ENCODE peak calls at places on chromosomes 1 and 21, in nine cellular contexts. Z is lower lobe of right lung; C is CD8-positive, alpha-beta T cell; W is fibroblast of lung; X is aorta; D is hepatocyte; U is colonic mucosa; S is naive thymus-derived CD4-positive, alpha-beta T cell; R is left lung. L is an unnamed sample.

GRCh38 chr1:85087659-85088407 is 39.5 kb upstream of the MCOLN3 start:
- DNase-seq in Z (no peak), X (no peak), C (no peak), W (no peak), U (no peak), R (no peak), D (no peak), S (no peak), L (no peak)

GRCh38 chr1:1304331-1305299 is 3.1 kb downstream of the ACAP3 start:
- DNase-seq in S (no peak), D (peak), C (no peak), W (peak), R (no peak), U (peak), Z (peak), X (peak), L (peak)

GRCh38 chr1:95451054-95451453 is 217.0 kb downstream of the RWDD3 start:
- DNase-seq in U (no peak), Z (no peak), D (no peak), S (no peak), X (no peak), R (no peak), C (no peak), W (no peak), L (no peak)

GRCh38 chr1:209702832-209703231 is 1.8 kb upstream of the HSD11B1 start:
- DNase-seq in U (no peak), S (no peak), C (no peak), D (no peak), X (no peak), Z (no peak), R (no peak), W (no peak), L (no peak)

GRCh38 chr1:200558866-200559459 is 61.6 kb downstream of the KIF14 start:
- DNase-seq in U (no peak), X (no peak), W (peak), S (no peak), R (no peak), D (peak), Z (no peak), C (no peak), L (no peak)

GRCh38 chr1:3668585-3669300 is 16.4 kb downstream of the TP73 start:
- DNase-seq in W (peak), X (peak), S (no peak), C (no peak), D (peak), U (peak), Z (peak), R (peak), L (peak)

GRCh38 chr1:229843627-229844238 is 217.7 kb downstream of the URB2 start:
- DNase-seq in R (no peak), U (peak), C (no peak), S (no peak), Z (no peak), W (peak), X (peak), D (peak), L (peak)

GRCh38 chr1:209708297-209708696 is 3.7 kb downstream of the HSD11B1 start:
- DNase-seq in W (no peak), D (no peak), X (no peak), U (no peak), R (no peak), C (no peak), S (no peak), Z (no peak), L (no peak)

GRCh38 chr1:159161001-159161718 is 10.3 kb upstream of the CADM3 start:
- DNase-seq in W (peak), U (peak), C (peak), X (peak), S (peak), R (no peak), Z (peak), D (peak), L (peak)

GRCh38 chr1:31936278-31936965 is 1.7 kb downstream of the PTP4A2 start:
- DNase-seq in R (no peak), S (no peak), D (peak), Z (no peak), U (no peak), X (no peak), W (peak), C (no peak), L (peak)

GRCh38 chr1:2596530-2597333 is 10.2 kb downstream of the PRXL2B start:
- DNase-seq in S (no peak), Z (no peak), R (peak), X (peak), D (no peak), C (no peak), U (no peak), W (no peak), L (no peak)

GRCh38 chr21:16517380-16517779 is 787.6 kb downstream of the USP25 start:
- DNase-seq in U (no peak), R (no peak), C (no peak), X (no peak), D (no peak), Z (no peak), S (no peak), W (no peak), L (no peak)

GRCh38 chr21:30268608-30269197 is 14.0 kb downstream of the KRTAP24-1 start:
- DNase-seq in W (no peak), X (no peak), Z (no peak), D (peak), U (peak), R (no peak), S (no peak), C (no peak), L (no peak)

GRCh38 chr1:196797891-196798290 is 21.6 kb upstream of the CFHR1 start:
- DNase-seq in U (no peak), S (no peak), W (no peak), R (no peak), Z (no peak), X (no peak), D (no peak), C (no peak), L (no peak)

GRCh38 chr21:39676054-39676771 is 63.5 kb downstream of the B3GALT5 start:
- DNase-seq in C (no peak), S (no peak), R (no peak), Z (no peak), X (no peak), U (no peak), D (peak), W (no peak), L (no peak)

GRCh38 chr21:40388046-40388445 is 458.9 kb downstream of the DSCAM start:
- DNase-seq in U (no peak), W (no peak), S (no peak), D (no peak), X (no peak), R (no peak), C (no peak), Z (no peak), L (no peak)

GRCh38 chr1:215987092-215987855 is 420.2 kb downstream of the KCTD3 start:
- DNase-seq in C (no peak), R (no peak), U (no peak), D (peak), S (no peak), Z (no peak), W (no peak), X (no peak), L (no peak)

GRCh38 chr1:31657020-31657804 is 12.5 kb upstream of the PEF1 start:
- DNase-seq in Z (no peak), X (no peak), S (no peak), W (no peak), R (no peak), U (no peak), C (no peak), D (no peak), L (no peak)

GRCh38 chr21:16186742-16187141 is 457.0 kb downstream of the USP25 start:
- DNase-seq in X (no peak), D (no peak), W (no peak), C (no peak), S (no peak), U (no peak), Z (no peak), R (no peak), L (no peak)

GRCh38 chr21:39538453-39539042 is 74.2 kb upstream of the B3GALT5 start:
- DNase-seq in S (no peak), R (no peak), W (no peak), X (no peak), Z (no peak), C (no peak), D (no peak), U (no peak), L (no peak)

GRCh38 chr1:8021676-8022266 is 4.3 kb downstream of the ERRFI1 start:
- DNase-seq in C (no peak), S (no peak), X (no peak), U (no peak), D (no peak), R (no peak), W (peak), Z (no peak), L (no peak)

GRCh38 chr1:8017495-8018310 is 8.4 kb downstream of the ERRFI1 start:
- DNase-seq in C (no peak), S (no peak), R (no peak), W (peak), D (peak), X (no peak), Z (no peak), U (peak), L (no peak)

GRCh38 chr1:8020032-8020431 is 6.1 kb downstream of the ERRFI1 start:
- DNase-seq in U (peak), W (peak), X (no peak), R (no peak), Z (no peak), D (peak), S (no peak), C (no peak), L (peak)

GRCh38 chr1:8018492-8019228 is 7.4 kb downstream of the ERRFI1 start:
- DNase-seq in W (peak), U (no peak), D (no peak), R (no peak), C (no peak), X (no peak), S (no peak), Z (no peak), L (no peak)

GRCh38 chr1:8019229-8019620 is 6.9 kb downstream of the ERRFI1 start:
- DNase-seq in X (no peak), S (no peak), W (peak), Z (no peak), C (no peak), U (no peak), R (no peak), D (no peak), L (no peak)
- H3K4me3 ChIP-seq in X (no peak), S (no peak), W (no peak), Z (no peak), C (no peak), U (no peak), R (no peak), D (no peak), L (no peak)

GRCh38 chr1:155012052-155012546 is 9.5 kb downstream of the ZBTB7B start:
- DNase-seq in X (peak), U (peak), C (no peak), W (peak), R (no peak), Z (peak), S (no peak), D (peak), L (peak)
- H3K4me3 ChIP-seq in X (no peak), U (no peak), C (no peak), W (no peak), R (no peak), Z (no peak), S (peak), D (no peak), L (no peak)

GRCh38 chr1:158017800-158018595 is 24.6 kb downstream of the KIRREL1 start:
- DNase-seq in R (no peak), W (no peak), D (no peak), C (no peak), X (no peak), S (no peak), Z (no peak), U (no peak), L (no peak)

GRCh38 chr1:158016651-158017335 is 23.3 kb downstream of the KIRREL1 start:
- DNase-seq in D (no peak), U (no peak), Z (no peak), R (no peak), S (no peak), C (no peak), W (no peak), X (no peak), L (no peak)

GRCh38 chr1:158020877-158021630 is 27.6 kb downstream of the KIRREL1 start:
- DNase-seq in C (no peak), X (no peak), R (no peak), W (no peak), D (no peak), Z (no peak), S (no peak), U (no peak), L (no peak)

GRCh38 chr1:158021721-158022120 is 28.3 kb downstream of the KIRREL1 start:
- DNase-seq in W (no peak), Z (no peak), X (no peak), S (no peak), D (no peak), R (no peak), C (no peak), U (peak), L (no peak)

GRCh38 chr1:158019177-158019868 is 25.9 kb downstream of the KIRREL1 start:
- DNase-seq in U (no peak), Z (no peak), W (peak), C (no peak), S (no peak), R (no peak), D (peak), X (peak), L (no peak)
- H3K4me3 ChIP-seq in U (no peak), Z (peak), W (peak), C (no peak), S (no peak), R (no peak), D (no peak), X (no peak), L (no peak)

GRCh38 chr1:27010226-27010994 is 2.2 kb downstream of the TENT5B start:
- DNase-seq in U (no peak), C (no peak), R (no peak), Z (no peak), X (no peak), W (no peak), S (no peak), D (peak), L (no peak)

GRCh38 chr1:27011976-27012563 is 580 bp downstream of the TENT5B start:
- DNase-seq in Z (no peak), U (no peak), X (peak), C (no peak), D (no peak), R (no peak), S (no peak), W (no peak), L (no peak)

GRCh38 chr1:27007909-27008582 is 4.6 kb downstream of the TENT5B start:
- DNase-seq in D (peak), X (no peak), U (peak), W (no peak), S (no peak), R (peak), C (no peak), Z (peak), L (no peak)

GRCh38 chr1:27011058-27011764 is 1.4 kb downstream of the TENT5B start:
- DNase-seq in X (peak), R (peak), Z (peak), S (no peak), U (no peak), W (peak), C (no peak), D (peak), L (no peak)

DNA sequence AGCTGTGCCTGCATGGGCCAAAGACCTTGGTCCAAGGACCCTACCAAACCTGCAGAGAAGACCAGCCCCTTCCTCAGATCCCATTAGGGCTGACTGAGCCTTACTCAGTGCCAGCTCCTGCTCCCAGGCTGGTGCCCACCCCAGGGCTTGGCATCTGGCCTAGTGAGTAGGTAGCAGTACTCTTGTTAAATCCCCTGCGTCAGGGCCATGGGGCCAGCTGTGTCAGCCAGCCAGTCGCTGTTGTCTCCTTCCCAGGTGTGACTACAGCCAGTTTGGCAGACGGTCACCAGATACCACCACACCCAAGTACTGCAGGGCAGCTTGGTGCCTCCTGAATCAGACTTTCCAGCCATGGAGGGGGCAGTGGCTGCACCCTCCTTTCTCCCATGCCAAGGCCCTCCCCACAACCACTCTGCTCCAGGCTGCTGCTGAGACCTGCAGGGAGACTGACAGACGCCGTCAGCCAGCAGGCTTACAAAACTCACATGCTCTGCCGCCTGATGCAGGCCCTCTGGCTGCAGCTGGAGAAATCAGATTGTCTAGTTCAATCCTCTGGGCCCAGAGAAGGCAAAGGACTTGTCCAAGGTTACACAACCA is 3.0 kb downstream of the TENT5B start:
- DNase-seq in Z (peak), W (no peak), X (peak), D (peak), S (no peak), C (no peak), U (peak), R (no peak), L (no peak)
- H3K4me3 ChIP-seq in Z (peak), W (no peak), X (peak), D (no peak), S (no peak), C (no peak), U (no peak), R (no peak), L (no peak)

GRCh38 chr1:28789412-28789811 is 22.6 kb upstream of the OPRD1 start:
- DNase-seq in X (no peak), U (no peak), D (no peak), R (no peak), S (no peak), Z (no peak), W (no peak), C (no peak), L (no peak)

GRCh38 chr1:28790384-28791035 is 21.5 kb upstream of the OPRD1 start:
- DNase-seq in X (no peak), R (no peak), C (no peak), S (no peak), U (no peak), W (no peak), D (no peak), Z (no peak), L (no peak)

GRCh38 chr1:28792644-28793121 is 19.3 kb upstream of the OPRD1 start:
- DNase-seq in Z (no peak), U (no peak), S (no peak), X (no peak), R (no peak), W (no peak), D (no peak), C (no peak), L (no peak)

GRCh38 chr1:28789816-28790215 is 22.2 kb upstream of the OPRD1 start:
- DNase-seq in U (no peak), D (no peak), R (no peak), X (no peak), Z (no peak), W (no peak), S (no peak), C (no peak), L (no peak)
- H3K4me3 ChIP-seq in U (no peak), D (no peak), R (no peak), X (no peak), Z (no peak), W (no peak), S (no peak), C (no peak), L (no peak)

GRCh38 chr1:235892080-235892670 is 25.5 kb upstream of the LYST start:
- DNase-seq in W (no peak), R (no peak), X (no peak), S (no peak), C (no peak), U (no peak), Z (no peak), D (no peak), L (no peak)

GRCh38 chr1:235893840-235894239 is 27.1 kb upstream of the LYST start:
- DNase-seq in W (no peak), Z (no peak), D (peak), S (no peak), X (no peak), R (no peak), C (no peak), U (peak), L (no peak)

GRCh38 chr1:235887676-235888075 is 21.0 kb upstream of the LYST start:
- DNase-seq in S (no peak), Z (no peak), R (no peak), D (no peak), U (no peak), X (no peak), C (no peak), W (no peak), L (no peak)

GRCh38 chr1:235888119-235888643 is 21.5 kb upstream of the LYST start:
- DNase-seq in S (peak), W (no peak), U (no peak), X (no peak), R (no peak), C (peak), D (no peak), Z (no peak), L (no peak)

GRCh38 chr1:235892734-235893413 is 26.2 kb upstream of the LYST start:
- DNase-seq in D (no peak), X (no peak), W (no peak), U (no peak), Z (no peak), R (no peak), S (no peak), C (no peak), L (no peak)
- H3K4me3 ChIP-seq in D (no peak), X (no peak), W (no peak), U (no peak), Z (no peak), R (no peak), S (no peak), C (no peak), L (no peak)

GRCh38 chr1:9920606-9921005 is 10.5 kb upstream of the CTNNBIP1 start:
- DNase-seq in S (no peak), D (no peak), C (no peak), W (no peak), Z (no peak), R (no peak), U (no peak), X (no peak), L (no peak)
- H3K4me3 ChIP-seq in S (no peak), D (no peak), C (no peak), W (no peak), Z (no peak), R (no peak), U (no peak), X (no peak), L (no peak)

GRCh38 chr1:43302226-43302625 is 1.4 kb downstream of the TIE1 start:
- DNase-seq in X (no peak), W (no peak), D (no peak), S (no peak), R (no peak), Z (no peak), C (no peak), U (no peak), L (no peak)

GRCh38 chr1:43298055-43298454 is 2.7 kb upstream of the TIE1 start:
- DNase-seq in R (no peak), U (no peak), W (no peak), D (no peak), X (no peak), S (no peak), Z (no peak), C (no peak), L (no peak)

GRCh38 chr1:43302721-43303476 is 2.1 kb downstream of the TIE1 start:
- DNase-seq in W (no peak), C (no peak), U (peak), Z (peak), X (peak), R (no peak), D (peak), S (no peak), L (peak)

GRCh38 chr1:43299101-43299500 is 1.7 kb upstream of the TIE1 start:
- DNase-seq in D (no peak), C (no peak), X (no peak), Z (no peak), W (no peak), R (no peak), S (no peak), U (no peak), L (no peak)

DNA sequence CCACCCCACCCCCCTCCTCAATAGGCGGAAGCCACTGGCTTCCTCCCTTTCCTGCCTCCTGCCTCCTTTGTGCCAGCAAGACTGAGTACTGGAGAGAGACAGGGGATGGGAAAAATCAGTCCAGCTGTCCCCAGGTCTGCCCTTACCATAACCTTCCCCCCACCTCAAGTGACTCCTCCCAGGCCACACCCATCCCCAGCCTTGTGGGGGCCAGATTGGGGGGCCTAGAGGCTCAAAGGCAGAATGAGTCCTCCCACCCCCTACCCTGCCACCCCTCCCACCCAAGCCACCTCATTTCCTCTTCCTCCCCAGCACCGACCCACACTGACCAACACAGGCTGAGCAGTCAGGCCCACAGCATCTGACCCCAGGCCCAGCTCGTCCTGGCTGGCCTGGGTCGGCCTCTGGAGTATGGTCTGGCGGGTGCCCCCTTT is at the start of gene TIE1:
- DNase-seq in W (no peak), S (no peak), D (no peak), X (no peak), Z (no peak), R (peak), U (no peak), C (no peak), L (no peak)
- H3K4me3 ChIP-seq in W (no peak), S (no peak), D (no peak), X (no peak), Z (peak), R (peak), U (no peak), C (no peak), L (no peak)

GRCh38 chr21:44006656-44007055 is 5.5 kb upstream of the TRAPPC10 start:
- DNase-seq in D (no peak), X (no peak), R (no peak), U (no peak), W (no peak), S (no peak), Z (peak), C (no peak), L (no peak)
- H3K4me3 ChIP-seq in D (no peak), X (no peak), R (no peak), U (no peak), W (no peak), S (no peak), Z (no peak), C (no peak), L (no peak)

L was measured in Peyer's patch.